ENCODE peak calls at places on chromosomes 2 and 18, in ten cellular contexts. Y is upper lobe of right lung; Z is Right ventricle myocardium inferior; Q is psoas muscle; N is stimulated activated naive CD8-positive, alpha-beta T cell treated with anti-CD3 and anti-CD28 coated beads, Interleukin-15, Interleukin-2, amounts not matched to agents 100 U/mL and 50 U/mL, for 24 hours; L is activated CD4-positive, alpha-beta T cell treated with anti-CD3 and anti-CD28 coated beads for 36 hours; H is mucosa of descending colon; M is natural killer cell treated with Interleukin-12 subunit alpha and Interleukin-12 subunit beta and Interleukin-15 and Interleukin-18, amount 100 ng/mL, for 72 hours; T is body of pancreas; U is HepG2. X is an unnamed sample.

GRCh38 chr2:8633735-8634313 is 48.0 kb upstream of the ID2 start:
- ATAC-seq in Y (peak), Z (peak), Q (peak), N (peak), L (peak), H (peak), M (no peak), T (peak), U (peak), X (no peak)

GRCh38 chr2:36392854-36393253 is 37.3 kb downstream of the CRIM1 start:
- ATAC-seq in Y (no peak), Z (no peak), Q (no peak), N (no peak), L (no peak), H (no peak), M (no peak), T (no peak), U (no peak), X (no peak)

GRCh38 chr2:9639000-9639602 is 8.3 kb upstream of the YWHAQ start:
- ATAC-seq in Y (no peak), Z (peak), Q (no peak), N (no peak), L (no peak), H (no peak), M (no peak), T (no peak), U (no peak), X (peak)

GRCh38 chr18:59549797-59550516 is 147.3 kb downstream of the CCBE1 start:
- ATAC-seq in Y (no peak), Z (peak), Q (no peak), N (no peak), L (no peak), H (no peak), M (no peak), T (peak), U (no peak), X (no peak)

GRCh38 chr2:48733067-48733503 is 22.4 kb downstream of the LHCGR start:
- ATAC-seq in Y (peak), Z (no peak), Q (no peak), N (no peak), L (no peak), H (no peak), M (no peak), T (no peak), U (no peak), X (no peak)

GRCh38 chr2:181457121-181457740 is at the start of gene ITGA4:
- ATAC-seq in Y (peak), Z (peak), Q (peak), N (peak), L (peak), H (peak), M (peak), T (peak), U (peak), X (peak)

GRCh38 chr18:8942909-8943545 is 159.5 kb upstream of the NDUFV2 start:
- ATAC-seq in Y (peak), Z (no peak), Q (no peak), N (no peak), L (no peak), H (no peak), M (no peak), T (no peak), U (no peak), X (no peak)

GRCh38 chr2:134537702-134538101 is 181.1 kb downstream of the TMEM163 start:
- ATAC-seq in Y (no peak), Z (peak), Q (no peak), N (no peak), L (no peak), H (no peak), M (no peak), T (no peak), U (no peak), X (no peak)

GRCh38 chr2:152320166-152320565 is 14.8 kb upstream of the FMNL2 start:
- ATAC-seq in Y (peak), Z (no peak), Q (no peak), N (no peak), L (no peak), H (no peak), M (no peak), T (no peak), U (peak), X (no peak)

GRCh38 chr2:47172922-47173695 is 18.0 kb upstream of the STPG4 start:
- ATAC-seq in Y (no peak), Z (no peak), Q (no peak), N (no peak), L (no peak), H (no peak), M (no peak), T (no peak), U (no peak), X (no peak)

GRCh38 chr2:68663371-68664156 is 20.2 kb downstream of the PROKR1 start:
- ATAC-seq in Y (no peak), Z (no peak), Q (no peak), N (peak), L (peak), H (no peak), M (peak), T (no peak), U (no peak), X (no peak)

GRCh38 chr2:441258-442023 is 153.6 kb upstream of the ALKAL2 start:
- ATAC-seq in Y (peak), Z (no peak), Q (no peak), N (no peak), L (no peak), H (peak), M (peak), T (no peak), U (peak), X (peak)

GRCh38 chr2:130338793-130339345 is 3.8 kb upstream of the IMP4 start:
- ATAC-seq in Y (no peak), Z (no peak), Q (no peak), N (no peak), L (no peak), H (no peak), M (no peak), T (no peak), U (no peak), X (no peak)

GRCh38 chr2:173159794-173160463 is 84.3 kb downstream of the MAP3K20 start:
- ATAC-seq in Y (peak), Z (peak), Q (peak), N (no peak), L (no peak), H (peak), M (no peak), T (peak), U (no peak), X (peak)

GRCh38 chr2:29001791-29002190 is 20.7 kb downstream of the TOGARAM2 start:
- ATAC-seq in Y (no peak), Z (no peak), Q (no peak), N (no peak), L (no peak), H (no peak), M (no peak), T (no peak), U (no peak), X (no peak)

GRCh38 chr2:61368687-61369665 is 101.9 kb downstream of the USP34 start:
- ATAC-seq in Y (no peak), Z (no peak), Q (no peak), N (peak), L (peak), H (no peak), M (peak), T (no peak), U (no peak), X (no peak)